ENCODE peak calls at places on chromosomes 3 and 15, in five cellular contexts. P is kidney tubule cell; H is naive thymus-derived CD8-positive, alpha-beta T cell; F is T47D; U is cardiac septum. O is an unnamed sample.

GRCh38 chr3:37899101-37899707 is 37.5 kb downstream of the CTDSPL start:
- DNase-seq in P (no peak), H (no peak), F (no peak), U (no peak), O (no peak)

GRCh38 chr3:45055032-45055410 is 28.9 kb downstream of the CLEC3B start:
- DNase-seq in P (peak), H (no peak), F (no peak), U (no peak), O (peak)

GRCh38 chr3:71537211-71537611 is 46.3 kb downstream of the FOXP1 start:
- DNase-seq in P (peak), H (no peak), F (no peak), U (no peak), O (peak)

GRCh38 chr3:184642623-184643308 is 69.1 kb downstream of the MAGEF1 start:
- DNase-seq in P (no peak), H (no peak), F (no peak), U (no peak), O (no peak)

GRCh38 chr15:59020321-59020720 is 32.9 kb downstream of the RNF111 start:
- DNase-seq in P (peak), H (no peak), F (no peak), U (no peak), O (no peak)

GRCh38 chr3:197022405-197023231 is 7.0 kb downstream of the MELTF start:
- DNase-seq in P (no peak), H (no peak), F (no peak), U (peak), O (no peak)

GRCh38 chr3:155737844-155738460 is 6.9 kb downstream of the PLCH1 start:
- DNase-seq in P (peak), H (no peak), F (no peak), U (no peak), O (peak)

GRCh38 chr3:143775401-143775970 is 72.8 kb downstream of the SLC9A9 start:
- DNase-seq in P (peak), H (peak), F (peak), U (no peak), O (peak)

GRCh38 chr3:66808891-66809578 is 189.1 kb upstream of the KBTBD8 start:
- DNase-seq in P (no peak), H (no peak), F (no peak), U (no peak), O (no peak)

GRCh38 chr15:83018477-83018876 is 7.0 kb upstream of the C15orf40 start:
- DNase-seq in P (peak), H (no peak), F (no peak), U (no peak), O (no peak)

GRCh38 chr3:151923901-151924300 is 50.5 kb downstream of the SUCNR1 start:
- DNase-seq in P (no peak), H (no peak), F (no peak), U (no peak), O (no peak)

GRCh38 chr3:156477306-156477705 is 77.6 kb downstream of the SSR3 start:
- DNase-seq in P (peak), H (no peak), F (no peak), U (no peak), O (no peak)

GRCh38 chr3:114624676-114625181 is 330.9 kb downstream of the TIGIT start:
- DNase-seq in P (peak), H (no peak), F (no peak), U (peak), O (peak)

GRCh38 chr3:161403251-161403650 is 31.9 kb upstream of the SPTSSB start:
- DNase-seq in P (no peak), H (no peak), F (no peak), U (no peak), O (no peak)

GRCh38 chr15:81531971-81532370 is 158.0 kb upstream of the TMC3 start:
- DNase-seq in P (no peak), H (no peak), F (no peak), U (no peak), O (no peak)

GRCh38 chr3:64399205-64399800 is 174.0 kb upstream of the PRICKLE2 start:
- DNase-seq in P (peak), H (no peak), F (peak), U (no peak), O (peak)

GRCh38 chr3:55912880-55913279 is 425.8 kb upstream of the WNT5A start:
- DNase-seq in P (no peak), H (no peak), F (no peak), U (no peak), O (no peak)

GRCh38 chr3:119945286-119945685 is 149.0 kb downstream of the GSK3B start:
- DNase-seq in P (no peak), H (no peak), F (no peak), U (no peak), O (no peak)

GRCh38 chr3:123284399-123285010 is 82.8 kb downstream of the SEC22A start:
- DNase-seq in P (no peak), H (no peak), F (no peak), U (peak), O (no peak)

GRCh38 chr15:28109626-28110415 is 10.7 kb upstream of the OCA2 start:
- DNase-seq in P (no peak), H (no peak), F (no peak), U (peak), O (no peak)

GRCh38 chr3:123285066-123285465 is 83.3 kb downstream of the SEC22A start:
- DNase-seq in P (no peak), H (no peak), F (no peak), U (no peak), O (no peak)

GRCh38 chr15:88299502-88299901 is 43.0 kb upstream of the NTRK3 start:
- DNase-seq in P (no peak), H (no peak), F (no peak), U (no peak), O (no peak)

O was measured in RCC 7860.